ENCODE peak calls at places on chromosome 19, in seven cellular contexts. J is fibroblast of lung, O is OCI-LY7, I is right atrium auricular region, Y is adrenal gland, R is heart left ventricle, F is A549. B is an unnamed sample.

GRCh38 chr19:47695533-47696262 is 17.5 kb upstream of the EHD2 start:
- DNase-seq in Y (no peak), I (no peak), J (no peak), O (no peak), R (peak; percentile 11), F (no peak), B (no peak)

GRCh38 chr19:41304706-41305483 is 5.1 kb upstream of the CCDC97 start:
- DNase-seq in J (no peak), F (no peak), I (no peak), R (no peak), Y (no peak), O (no peak), B (no peak)

GRCh38 chr19:40380199-40381037 is 9.6 kb downstream of the HIPK4 start:
- DNase-seq in F (no peak), I (no peak), O (no peak), R (no peak), Y (no peak), J (no peak), B (no peak)

GRCh38 chr19:16355293-16356043 is 30.8 kb downstream of the KLF2 start:
- DNase-seq in I (no peak), R (peak; percentile 76), F (no peak), J (no peak), Y (no peak), O (no peak), B (no peak)

GRCh38 chr19:45764487-45764886 is 4.6 kb downstream of the SIX5 start:
- DNase-seq in O (no peak), F (no peak), R (peak; percentile 48), J (no peak), I (no peak), Y (no peak), B (no peak)

GRCh38 chr19:17196610-17197009 is 18.5 kb upstream of the USE1 start:
- DNase-seq in Y (no peak), J (no peak), F (no peak), R (no peak), O (no peak), I (no peak), B (no peak)

GRCh38 chr19:47022541-47023447 is 3.2 kb downstream of the NPAS1 start:
- DNase-seq in J (no peak), R (no peak), I (no peak), F (no peak), O (no peak), Y (no peak), B (no peak)

GRCh38 chr19:51326216-51327065 is 15.0 kb downstream of the IGLON5 start:
- DNase-seq in J (no peak), I (no peak), R (no peak), O (no peak), F (no peak), Y (no peak), B (no peak)

GRCh38 chr19:5292453-5292842 is 48.2 kb downstream of the PTPRS start:
- DNase-seq in I (no peak), O (peak; percentile 67), Y (no peak), R (no peak), J (no peak), F (no peak), B (no peak)

GRCh38 chr19:35671818-35672217 is 5.5 kb downstream of the UPK1A start:
- DNase-seq in J (no peak), F (no peak), Y (no peak), O (no peak), R (no peak), I (no peak), B (no peak)

GRCh38 chr19:18091217-18091608 is 4.5 kb upstream of the IL12RB1 start:
- DNase-seq in O (peak; percentile 83), J (no peak), R (peak; percentile 76), I (no peak), F (no peak), Y (no peak), B (peak; percentile 74)

GRCh38 chr19:56333506-56333905 is 18.9 kb upstream of the ZSCAN5A start:
- DNase-seq in Y (no peak), J (peak; percentile 62), I (no peak), O (peak; percentile 61), F (peak; percentile 70), R (no peak), B (peak; percentile 35)

GRCh38 chr19:44758596-44758995 is 10.1 kb downstream of the BCL3 start:
- DNase-seq in Y (no peak), R (peak; percentile 66), I (no peak), F (peak; percentile 76), O (no peak), J (no peak), B (no peak)

GRCh38 chr19:43749898-43750297 is 4.9 kb downstream of the SMG9 start:
- DNase-seq in R (no peak), Y (no peak), J (no peak), I (no peak), O (no peak), F (no peak), B (no peak)

GRCh38 chr19:18856385-18857126 is 24.8 kb downstream of the UPF1 start:
- DNase-seq in O (no peak), J (peak; percentile 52), R (no peak), I (no peak), Y (no peak), F (peak; percentile 53), B (no peak)

DNA sequence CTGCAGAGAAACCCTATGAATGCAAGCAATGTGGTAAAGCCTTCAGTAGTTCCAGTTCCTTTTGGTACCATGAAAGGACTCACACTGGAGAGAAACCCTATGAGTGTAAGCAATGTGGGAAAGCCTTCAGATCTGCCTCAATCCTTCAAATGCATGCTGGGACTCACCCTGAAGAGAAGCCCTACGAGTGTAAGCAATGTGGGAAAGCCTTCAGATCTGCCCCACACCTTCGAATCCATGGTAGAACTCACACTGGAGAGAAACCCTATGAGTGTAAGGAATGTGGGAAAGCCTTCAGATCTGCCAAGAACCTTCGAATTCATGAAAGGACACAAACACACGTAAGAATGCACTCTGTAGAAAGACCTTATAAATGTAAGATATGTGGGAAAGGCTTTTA is 14.7 kb downstream of the ZNF763 start:
- DNase-seq in F (no peak), I (no peak), J (no peak), Y (no peak), R (no peak), O (no peak), B (no peak)
- H3K9me3 ChIP-seq in F (peaks cover 27% of the 10 kb centered on the region), I (peaks cover 60% of the 10 kb centered on the region), J (peaks cover 4% of the 10 kb centered on the region), Y (peaks cover 49% of the 10 kb centered on the region), R (peaks cover 36% of the 10 kb centered on the region), O (peaks cover 60% of the 10 kb centered on the region), B (peaks cover 22% of the 10 kb centered on the region)

DNA sequence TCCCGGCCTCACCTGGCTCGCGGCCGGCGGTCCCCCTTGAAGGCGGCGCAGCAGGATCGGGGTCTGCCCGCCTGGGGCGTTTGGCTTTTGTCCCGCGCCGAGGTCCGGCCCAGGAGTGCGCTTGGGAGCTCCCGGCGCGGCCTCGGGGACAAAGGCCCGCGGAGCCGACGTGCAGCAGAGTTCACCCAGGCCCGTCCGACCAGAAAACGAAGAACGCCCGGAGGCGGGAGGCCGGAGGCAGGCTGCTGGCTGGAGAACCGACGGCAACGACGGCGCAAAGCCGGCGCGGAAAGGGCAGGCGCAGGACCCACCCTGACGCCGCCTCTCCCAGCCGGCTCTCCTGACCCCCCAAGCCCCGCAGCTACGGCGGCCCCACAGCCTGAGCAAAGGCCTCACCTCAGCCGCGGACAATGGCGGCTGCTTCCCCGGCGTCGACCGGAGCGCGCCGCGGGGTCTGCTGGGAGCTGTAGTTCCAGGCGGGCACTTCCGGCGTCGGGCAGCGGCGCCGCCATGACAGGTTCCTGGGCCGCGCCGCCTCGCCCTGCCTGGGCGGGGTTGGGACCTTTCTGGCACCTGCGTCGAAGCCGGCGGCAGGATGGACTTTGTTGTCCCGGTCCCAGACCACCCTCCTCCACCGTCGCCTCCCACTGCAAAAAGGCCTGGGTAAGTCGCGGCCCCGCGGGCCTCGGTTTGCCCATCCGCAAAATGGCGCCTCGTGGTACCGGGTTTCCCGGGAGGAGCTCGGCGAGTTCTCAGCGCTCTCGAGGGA is at the start of gene ZNF606:
- DNase-seq in F (peak; percentile 95), Y (peak; percentile 87), R (peak; percentile 95), J (peak; percentile 89), O (peak; percentile 81), I (peak; percentile 81), B (peak; percentile 79)
- H3K9me3 ChIP-seq in F (peaks cover 95% of the 10 kb centered on the region), Y (peaks cover 51% of the 10 kb centered on the region), R (peaks cover 35% of the 10 kb centered on the region), J (peaks cover 5% of the 10 kb centered on the region), O (peaks cover 24% of the 10 kb centered on the region), I (peaks cover 41% of the 10 kb centered on the region), B (peaks cover 26% of the 10 kb centered on the region)

DNA sequence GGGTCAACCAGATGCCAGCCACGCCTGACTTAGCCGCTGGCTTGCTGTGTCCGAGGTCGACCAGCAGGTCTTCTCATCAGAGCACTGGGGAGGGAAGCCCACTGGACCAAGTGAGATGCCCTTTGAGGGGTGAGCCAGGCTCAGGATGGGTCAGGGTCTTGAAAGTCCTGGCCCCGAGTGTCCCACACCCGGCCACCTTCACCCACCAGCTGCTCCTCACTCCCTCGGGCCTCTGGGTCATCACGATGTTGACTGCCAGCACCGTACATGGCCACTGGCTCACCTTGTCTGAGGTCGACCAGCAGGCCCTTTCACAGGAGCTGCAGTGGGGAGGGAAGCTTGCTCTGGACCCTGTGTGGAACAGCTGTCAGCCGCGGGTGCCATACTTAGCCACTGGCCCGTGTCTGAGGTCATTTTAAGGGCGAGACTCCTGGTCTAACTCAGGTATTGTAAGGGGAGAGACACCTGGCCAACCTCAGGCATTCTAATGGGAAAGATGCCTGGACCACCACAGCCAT is 1361.3 kb downstream of the UQCRFS1 start:
- DNase-seq in O (no peak), R (no peak), I (no peak), J (no peak), Y (no peak), F (no peak), B (no peak)
- H3K9me3 ChIP-seq in O (no peaks in the 10 kb centered on the region), R (peaks cover 21% of the 10 kb centered on the region), I (peaks cover 9% of the 10 kb centered on the region), J (no peaks in the 10 kb centered on the region), Y (no peaks in the 10 kb centered on the region), F (peaks cover 69% of the 10 kb centered on the region), B (no peaks in the 10 kb centered on the region)

GRCh38 chr19:23351806-23352205 is 43.5 kb downstream of the ZNF91 start:
- DNase-seq in R (no peak), O (no peak), J (no peak), I (no peak), F (no peak), Y (no peak), B (no peak)

GRCh38 chr19:23343434-23344010 is 51.7 kb downstream of the ZNF91 start:
- DNase-seq in Y (no peak), I (no peak), R (no peak), J (no peak), F (no peak), O (peak; percentile 25), B (no peak)

GRCh38 chr19:23345838-23346237 is 49.4 kb downstream of the ZNF91 start:
- DNase-seq in O (no peak), J (no peak), Y (no peak), I (no peak), F (no peak), R (no peak), B (no peak)

GRCh38 chr19:23346696-23347095 is 48.6 kb downstream of the ZNF91 start:
- DNase-seq in I (no peak), Y (no peak), F (no peak), J (no peak), R (no peak), O (no peak), B (no peak)
- H3K9me3 ChIP-seq in I (peaks cover 79% of the 10 kb centered on the region), Y (peaks cover 73% of the 10 kb centered on the region), F (peaks cover 60% of the 10 kb centered on the region), J (peaks cover 2% of the 10 kb centered on the region), R (peaks cover 63% of the 10 kb centered on the region), O (peaks cover 47% of the 10 kb centered on the region), B (peaks cover 46% of the 10 kb centered on the region)

GRCh38 chr19:37511186-37511585 is 4.4 kb downstream of the ZNF793 start:
- DNase-seq in O (no peak), R (no peak), I (no peak), Y (no peak), J (no peak), F (no peak), B (no peak)
- H3K9me3 ChIP-seq in O (no peaks in the 10 kb centered on the region), R (no peaks in the 10 kb centered on the region), I (no peaks in the 10 kb centered on the region), Y (no peaks in the 10 kb centered on the region), J (no peaks in the 10 kb centered on the region), F (peaks cover 87% of the 10 kb centered on the region), B (no peaks in the 10 kb centered on the region)

B was measured in T-helper 17 cell.